ENCODE peak calls at places on chromosomes 2 and 18, in ten cellular contexts. One of them, this sample, is unnamed.

GRCh38 chr2:169933124-169933711 is 106.0 kb downstream of the UBR3 start:
- DNase-seq in RWPE1: peak; percentile 36
- DNase-seq in dorsolateral prefrontal cortex: no peak
- DNase-seq in lung: no peak
- DNase-seq in cardiac muscle cell: peak; percentile 47
- DNase-seq in breast epithelium: no peak
- DNase-seq in GM23248: peak; percentile 84
- DNase-seq in body of pancreas: no peak
- DNase-seq in uterus: no peak
- DNase-seq in OCI-LY7: peak; percentile 33
- DNase-seq in this sample: no peak

GRCh38 chr2:113834057-113834720 is 55.7 kb upstream of the ACTR3 start:
- DNase-seq in RWPE1: no peak
- DNase-seq in dorsolateral prefrontal cortex: no peak
- DNase-seq in lung: no peak
- DNase-seq in cardiac muscle cell: no peak
- DNase-seq in breast epithelium: no peak
- DNase-seq in GM23248: no peak
- DNase-seq in body of pancreas: no peak
- DNase-seq in uterus: no peak
- DNase-seq in OCI-LY7: no peak
- DNase-seq in this sample: no peak

GRCh38 chr2:26898480-26899058 is 50.6 kb downstream of the DPYSL5 start:
- DNase-seq in RWPE1: no peak
- DNase-seq in dorsolateral prefrontal cortex: no peak
- DNase-seq in lung: no peak
- DNase-seq in cardiac muscle cell: no peak
- DNase-seq in breast epithelium: no peak
- DNase-seq in GM23248: no peak
- DNase-seq in body of pancreas: no peak
- DNase-seq in uterus: no peak
- DNase-seq in OCI-LY7: no peak
- DNase-seq in this sample: no peak

GRCh38 chr2:33765122-33765521 is 166.0 kb upstream of the FAM98A start:
- DNase-seq in RWPE1: no peak
- DNase-seq in dorsolateral prefrontal cortex: no peak
- DNase-seq in lung: no peak
- DNase-seq in cardiac muscle cell: no peak
- DNase-seq in breast epithelium: no peak
- DNase-seq in GM23248: no peak
- DNase-seq in body of pancreas: no peak
- DNase-seq in uterus: no peak
- DNase-seq in OCI-LY7: peak; percentile 24
- DNase-seq in this sample: no peak

GRCh38 chr2:218257390-218257981 is 3.3 kb upstream of the GPBAR1 start:
- DNase-seq in RWPE1: peak; percentile 20
- DNase-seq in dorsolateral prefrontal cortex: no peak
- DNase-seq in lung: peak; percentile 50
- DNase-seq in cardiac muscle cell: peak; percentile 36
- DNase-seq in breast epithelium: peak; percentile 7
- DNase-seq in GM23248: peak; percentile 49
- DNase-seq in body of pancreas: peak; percentile 61
- DNase-seq in uterus: no peak
- DNase-seq in OCI-LY7: peak; percentile 84
- DNase-seq in this sample: no peak

GRCh38 chr18:58456625-58457024 is 172.3 kb downstream of the ALPK2 start:
- DNase-seq in RWPE1: no peak
- DNase-seq in dorsolateral prefrontal cortex: no peak
- DNase-seq in lung: no peak
- DNase-seq in cardiac muscle cell: no peak
- DNase-seq in breast epithelium: no peak
- DNase-seq in GM23248: no peak
- DNase-seq in body of pancreas: no peak
- DNase-seq in uterus: no peak
- DNase-seq in OCI-LY7: no peak
- DNase-seq in this sample: no peak

GRCh38 chr18:7207366-7207765 is 23.5 kb upstream of the LRRC30 start:
- DNase-seq in RWPE1: no peak
- DNase-seq in dorsolateral prefrontal cortex: no peak
- DNase-seq in lung: no peak
- DNase-seq in cardiac muscle cell: peak; percentile 48
- DNase-seq in breast epithelium: no peak
- DNase-seq in GM23248: peak; percentile 2
- DNase-seq in body of pancreas: no peak
- DNase-seq in uterus: no peak
- DNase-seq in OCI-LY7: no peak
- DNase-seq in this sample: no peak

GRCh38 chr2:10303634-10304378 is 1.1 kb downstream of the HPCAL1 start:
- DNase-seq in RWPE1: peak; percentile 42
- DNase-seq in dorsolateral prefrontal cortex: peak; percentile 34
- DNase-seq in lung: peak; percentile 58
- DNase-seq in cardiac muscle cell: peak; percentile 64
- DNase-seq in breast epithelium: no peak
- DNase-seq in GM23248: peak; percentile 78
- DNase-seq in body of pancreas: peak; percentile 50
- DNase-seq in uterus: peak; percentile 65
- DNase-seq in OCI-LY7: peak; percentile 59
- DNase-seq in this sample: no peak

GRCh38 chr2:238456966-238457926 is 30.5 kb downstream of the ASB1 start:
- DNase-seq in RWPE1: no peak
- DNase-seq in dorsolateral prefrontal cortex: no peak
- DNase-seq in lung: no peak
- DNase-seq in cardiac muscle cell: peak; percentile 59
- DNase-seq in breast epithelium: no peak
- DNase-seq in GM23248: no peak
- DNase-seq in body of pancreas: no peak
- DNase-seq in uterus: no peak
- DNase-seq in OCI-LY7: no peak
- DNase-seq in this sample: no peak

GRCh38 chr2:238457927-238458324 is 31.2 kb downstream of the ASB1 start:
- DNase-seq in RWPE1: no peak
- DNase-seq in dorsolateral prefrontal cortex: no peak
- DNase-seq in lung: no peak
- DNase-seq in cardiac muscle cell: no peak
- DNase-seq in breast epithelium: no peak
- DNase-seq in GM23248: peak; percentile 48
- DNase-seq in body of pancreas: no peak
- DNase-seq in uterus: no peak
- DNase-seq in OCI-LY7: no peak
- DNase-seq in this sample: no peak

GRCh38 chr2:238461051-238461450 is 34.3 kb downstream of the ASB1 start:
- DNase-seq in RWPE1: no peak
- DNase-seq in dorsolateral prefrontal cortex: no peak
- DNase-seq in lung: no peak
- DNase-seq in cardiac muscle cell: no peak
- DNase-seq in breast epithelium: no peak
- DNase-seq in GM23248: no peak
- DNase-seq in body of pancreas: no peak
- DNase-seq in uterus: no peak
- DNase-seq in OCI-LY7: no peak
- DNase-seq in this sample: no peak

GRCh38 chr2:238458641-238459040 is 31.9 kb downstream of the ASB1 start:
- DNase-seq in RWPE1: no peak
- DNase-seq in dorsolateral prefrontal cortex: no peak
- DNase-seq in lung: no peak
- DNase-seq in cardiac muscle cell: peak; percentile 25
- DNase-seq in breast epithelium: no peak
- DNase-seq in GM23248: peak; percentile 49
- DNase-seq in body of pancreas: no peak
- DNase-seq in uterus: no peak
- DNase-seq in OCI-LY7: no peak
- DNase-seq in this sample: no peak

DNA sequence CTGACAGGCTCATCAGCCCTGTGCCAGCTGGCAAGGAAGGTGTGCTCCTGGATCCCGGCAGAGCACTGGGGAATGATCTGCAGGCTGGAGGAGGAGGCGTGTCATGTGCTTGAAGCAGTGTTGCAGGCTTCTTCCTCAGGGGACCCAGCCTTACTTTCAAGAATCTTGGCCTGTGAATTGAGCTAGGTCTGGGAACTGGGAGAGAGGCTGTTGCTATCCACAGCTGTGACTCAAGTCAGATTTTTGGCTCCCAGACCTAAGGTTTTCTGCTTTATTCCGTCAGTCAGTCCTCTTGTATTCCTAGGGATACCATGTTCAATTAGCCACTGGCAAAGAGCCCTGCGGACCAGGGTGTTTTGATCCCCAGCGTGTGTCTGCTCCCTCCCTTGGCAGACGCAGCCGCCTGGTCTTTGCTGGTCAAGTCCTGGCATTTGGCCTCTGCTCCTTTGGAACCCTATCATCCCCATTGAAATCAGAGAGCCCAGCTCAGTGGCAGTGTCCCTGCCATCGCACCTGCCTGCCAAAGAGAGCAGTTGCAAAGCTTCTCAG is 32.4 kb downstream of the ASB1 start:
- DNase-seq in RWPE1: no peak
- DNase-seq in dorsolateral prefrontal cortex: peak; percentile 27
- DNase-seq in lung: no peak
- DNase-seq in cardiac muscle cell: peak; percentile 92
- DNase-seq in breast epithelium: no peak
- DNase-seq in GM23248: peak; percentile 84
- DNase-seq in body of pancreas: no peak
- DNase-seq in uterus: peak; percentile 45
- DNase-seq in OCI-LY7: no peak
- DNase-seq in this sample: no peak
- H3K27ac ChIP-seq in RWPE1: peak overlapping the region; percentile 67
- H3K27ac ChIP-seq in dorsolateral prefrontal cortex: no peak overlapping the region
- H3K27ac ChIP-seq in lung: no peak overlapping the region
- H3K27ac ChIP-seq in cardiac muscle cell: no peak overlapping the region
- H3K27ac ChIP-seq in breast epithelium: peak overlapping the region; percentile 72
- H3K27ac ChIP-seq in GM23248: peak overlapping the region; percentile 56
- H3K27ac ChIP-seq in body of pancreas: no peak overlapping the region
- H3K27ac ChIP-seq in uterus: peak overlapping the region; percentile 33
- H3K27ac ChIP-seq in OCI-LY7: no peak overlapping the region
- H3K27ac ChIP-seq in this sample: no peak overlapping the region

GRCh38 chr2:153420394-153420793 is 58.2 kb downstream of the RPRM start:
- DNase-seq in RWPE1: no peak
- DNase-seq in dorsolateral prefrontal cortex: no peak
- DNase-seq in lung: no peak
- DNase-seq in cardiac muscle cell: no peak
- DNase-seq in breast epithelium: no peak
- DNase-seq in GM23248: no peak
- DNase-seq in body of pancreas: no peak
- DNase-seq in uterus: no peak
- DNase-seq in OCI-LY7: no peak
- DNase-seq in this sample: no peak
- H3K27ac ChIP-seq in RWPE1: no peak overlapping the region
- H3K27ac ChIP-seq in dorsolateral prefrontal cortex: no peak overlapping the region
- H3K27ac ChIP-seq in lung: no peak overlapping the region
- H3K27ac ChIP-seq in cardiac muscle cell: no peak overlapping the region
- H3K27ac ChIP-seq in breast epithelium: no peak overlapping the region
- H3K27ac ChIP-seq in GM23248: no peak overlapping the region
- H3K27ac ChIP-seq in body of pancreas: no peak overlapping the region
- H3K27ac ChIP-seq in uterus: no peak overlapping the region
- H3K27ac ChIP-seq in OCI-LY7: no peak overlapping the region
- H3K27ac ChIP-seq in this sample: no peak overlapping the region

GRCh38 chr2:237625777-237626176 is 1.6 kb upstream of the LRRFIP1 start:
- DNase-seq in RWPE1: no peak
- DNase-seq in dorsolateral prefrontal cortex: no peak
- DNase-seq in lung: no peak
- DNase-seq in cardiac muscle cell: no peak
- DNase-seq in breast epithelium: no peak
- DNase-seq in GM23248: no peak
- DNase-seq in body of pancreas: no peak
- DNase-seq in uterus: no peak
- DNase-seq in OCI-LY7: peak; percentile 23
- DNase-seq in this sample: no peak

GRCh38 chr2:237628482-237629187 is 1.2 kb downstream of the LRRFIP1 start:
- DNase-seq in RWPE1: no peak
- DNase-seq in dorsolateral prefrontal cortex: no peak
- DNase-seq in lung: no peak
- DNase-seq in cardiac muscle cell: no peak
- DNase-seq in breast epithelium: no peak
- DNase-seq in GM23248: no peak
- DNase-seq in body of pancreas: peak; percentile 28
- DNase-seq in uterus: no peak
- DNase-seq in OCI-LY7: no peak
- DNase-seq in this sample: no peak

GRCh38 chr2:237625216-237625705 is 2.1 kb upstream of the LRRFIP1 start:
- DNase-seq in RWPE1: no peak
- DNase-seq in dorsolateral prefrontal cortex: no peak
- DNase-seq in lung: no peak
- DNase-seq in cardiac muscle cell: no peak
- DNase-seq in breast epithelium: no peak
- DNase-seq in GM23248: no peak
- DNase-seq in body of pancreas: no peak
- DNase-seq in uterus: no peak
- DNase-seq in OCI-LY7: no peak
- DNase-seq in this sample: no peak

GRCh38 chr2:237627463-237628321 is at the start of gene LRRFIP1:
- DNase-seq in RWPE1: peak; percentile 20
- DNase-seq in dorsolateral prefrontal cortex: no peak
- DNase-seq in lung: no peak
- DNase-seq in cardiac muscle cell: peak; percentile 35
- DNase-seq in breast epithelium: no peak
- DNase-seq in GM23248: peak; percentile 63
- DNase-seq in body of pancreas: peak; percentile 49
- DNase-seq in uterus: peak; percentile 42
- DNase-seq in OCI-LY7: no peak
- DNase-seq in this sample: no peak

DNA sequence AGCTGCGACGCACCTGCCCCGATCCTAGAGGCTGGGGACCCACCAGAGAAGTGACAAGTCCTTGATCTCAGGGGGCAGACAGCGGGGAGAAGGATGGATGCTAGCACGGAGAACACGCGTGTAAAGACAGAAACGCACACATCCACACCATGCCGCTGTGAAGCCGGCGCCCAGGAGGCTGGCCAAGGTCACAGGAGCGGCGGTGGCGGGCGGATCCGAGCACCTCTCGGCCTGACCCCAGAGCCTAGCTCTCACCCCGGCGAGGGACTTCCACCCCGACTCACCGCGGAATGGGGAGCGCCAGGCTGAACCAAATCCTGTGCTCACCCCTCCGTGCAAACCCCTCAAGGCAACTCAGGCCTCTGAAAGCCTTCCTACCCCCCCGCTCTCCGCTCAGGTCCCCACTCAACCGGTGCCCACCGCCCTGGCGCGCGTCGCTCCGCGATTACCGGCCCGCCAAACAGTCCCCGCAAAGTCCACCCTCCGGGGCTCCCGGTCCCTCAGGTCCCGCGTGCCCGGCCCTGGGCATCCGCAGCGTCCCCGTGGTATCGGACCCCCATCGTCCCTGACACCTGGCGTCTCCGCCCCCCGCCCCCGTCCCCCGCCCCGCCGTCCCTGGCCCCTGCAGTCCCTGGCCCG is 455 bp upstream of the LRRFIP1 start:
- DNase-seq in RWPE1: no peak
- DNase-seq in dorsolateral prefrontal cortex: no peak
- DNase-seq in lung: no peak
- DNase-seq in cardiac muscle cell: no peak
- DNase-seq in breast epithelium: no peak
- DNase-seq in GM23248: peak; percentile 27
- DNase-seq in body of pancreas: no peak
- DNase-seq in uterus: no peak
- DNase-seq in OCI-LY7: no peak
- DNase-seq in this sample: no peak
- H3K27ac ChIP-seq in RWPE1: no peak overlapping the region
- H3K27ac ChIP-seq in dorsolateral prefrontal cortex: no peak overlapping the region
- H3K27ac ChIP-seq in lung: peak overlapping the region; percentile 57
- H3K27ac ChIP-seq in cardiac muscle cell: peak overlapping the region; percentile 87
- H3K27ac ChIP-seq in breast epithelium: peak overlapping the region; percentile 88
- H3K27ac ChIP-seq in GM23248: no peak overlapping the region
- H3K27ac ChIP-seq in body of pancreas: peak overlapping the region; percentile 52
- H3K27ac ChIP-seq in uterus: peak overlapping the region; percentile 96
- H3K27ac ChIP-seq in OCI-LY7: no peak overlapping the region
- H3K27ac ChIP-seq in this sample: no peak overlapping the region

GRCh38 chr2:31136000-31136399 is 2.2 kb downstream of the GALNT14 start:
- DNase-seq in RWPE1: no peak
- DNase-seq in dorsolateral prefrontal cortex: no peak
- DNase-seq in lung: no peak
- DNase-seq in cardiac muscle cell: no peak
- DNase-seq in breast epithelium: no peak
- DNase-seq in GM23248: no peak
- DNase-seq in body of pancreas: no peak
- DNase-seq in uterus: no peak
- DNase-seq in OCI-LY7: no peak
- DNase-seq in this sample: no peak
- H3K27ac ChIP-seq in RWPE1: no peak overlapping the region
- H3K27ac ChIP-seq in dorsolateral prefrontal cortex: no peak overlapping the region
- H3K27ac ChIP-seq in lung: no peak overlapping the region
- H3K27ac ChIP-seq in cardiac muscle cell: no peak overlapping the region
- H3K27ac ChIP-seq in breast epithelium: no peak overlapping the region
- H3K27ac ChIP-seq in GM23248: no peak overlapping the region
- H3K27ac ChIP-seq in body of pancreas: no peak overlapping the region
- H3K27ac ChIP-seq in uterus: no peak overlapping the region
- H3K27ac ChIP-seq in OCI-LY7: no peak overlapping the region
- H3K27ac ChIP-seq in this sample: no peak overlapping the region